ENCODE peak calls at places on chromosome 19, in eight cellular contexts. K is lower lobe of right lung; L is transverse colon; X is heart right ventricle; D is CD8-positive, alpha-beta memory T cell; C is endodermal cell; B is fibroblast of mammary gland; W is bronchial epithelial cell. O is an unnamed sample.

GRCh38 chr19:33715462-33715861 is 81.2 kb upstream of the KCTD15 start:
- DNase-seq in K (no peak), L (no peak), X (no peak), D (no peak), C (peak), B (no peak), W (no peak), O (no peak)

GRCh38 chr19:38727306-38727867 is 16.9 kb downstream of the CAPN12 start:
- DNase-seq in K (no peak), L (no peak), X (no peak), D (no peak), C (no peak), B (no peak), W (no peak), O (no peak)

GRCh38 chr19:6238643-6239281 is 41.0 kb downstream of the MLLT1 start:
- DNase-seq in K (peak), L (no peak), X (peak), D (no peak), C (no peak), B (peak), W (peak), O (peak)

GRCh38 chr19:5800361-5801270 is 4.3 kb upstream of the NRTN start:
- DNase-seq in K (no peak), L (no peak), X (no peak), D (no peak), C (no peak), B (no peak), W (no peak), O (no peak)

GRCh38 chr19:44585371-44586141 is 27.8 kb upstream of the IGSF23 start:
- DNase-seq in K (no peak), L (no peak), X (no peak), D (no peak), C (no peak), B (peak), W (peak), O (peak)

GRCh38 chr19:42095814-42096230 is 19.9 kb downstream of the ZNF574 start:
- DNase-seq in K (peak), L (no peak), X (no peak), D (no peak), C (peak), B (no peak), W (no peak), O (no peak)

GRCh38 chr19:46350758-46351159 is 3.9 kb downstream of the PPP5C start:
- DNase-seq in K (no peak), L (no peak), X (no peak), D (peak), C (no peak), B (no peak), W (no peak), O (no peak)

GRCh38 chr19:46201413-46202310 is 27.9 kb upstream of the IGFL1 start:
- DNase-seq in K (no peak), L (no peak), X (no peak), D (no peak), C (no peak), B (no peak), W (no peak), O (no peak)

GRCh38 chr19:13926715-13927114 is 11.5 kb downstream of the PODNL1 start:
- DNase-seq in K (no peak), L (no peak), X (peak), D (no peak), C (no peak), B (no peak), W (no peak), O (no peak)

GRCh38 chr19:54916822-54917221 is 10.9 kb downstream of the NCR1 start:
- DNase-seq in K (no peak), L (no peak), X (no peak), D (no peak), C (no peak), B (no peak), W (no peak), O (no peak)

GRCh38 chr19:30366282-30366681 is 5.9 kb upstream of the ZNF536 start:
- DNase-seq in K (no peak), L (no peak), X (no peak), D (no peak), C (no peak), B (no peak), W (no peak), O (no peak)

GRCh38 chr19:30365121-30365800 is 6.9 kb upstream of the ZNF536 start:
- DNase-seq in K (no peak), L (no peak), X (no peak), D (no peak), C (no peak), B (no peak), W (no peak), O (no peak)

GRCh38 chr19:30369833-30370232 is 2.4 kb upstream of the ZNF536 start:
- DNase-seq in K (no peak), L (no peak), X (no peak), D (no peak), C (no peak), B (no peak), W (no peak), O (no peak)

GRCh38 chr19:30367001-30367400 is 5.2 kb upstream of the ZNF536 start:
- DNase-seq in K (no peak), L (no peak), X (no peak), D (no peak), C (no peak), B (no peak), W (no peak), O (no peak)

GRCh38 chr19:30367421-30367820 is 4.8 kb upstream of the ZNF536 start:
- DNase-seq in K (no peak), L (no peak), X (no peak), D (no peak), C (no peak), B (no peak), W (no peak), O (no peak)
- H3K4me3 ChIP-seq in K (no peak), L (no peak), X (no peak), D (no peak), C (no peak), B (no peak), W (no peak), O (no peak)

DNA sequence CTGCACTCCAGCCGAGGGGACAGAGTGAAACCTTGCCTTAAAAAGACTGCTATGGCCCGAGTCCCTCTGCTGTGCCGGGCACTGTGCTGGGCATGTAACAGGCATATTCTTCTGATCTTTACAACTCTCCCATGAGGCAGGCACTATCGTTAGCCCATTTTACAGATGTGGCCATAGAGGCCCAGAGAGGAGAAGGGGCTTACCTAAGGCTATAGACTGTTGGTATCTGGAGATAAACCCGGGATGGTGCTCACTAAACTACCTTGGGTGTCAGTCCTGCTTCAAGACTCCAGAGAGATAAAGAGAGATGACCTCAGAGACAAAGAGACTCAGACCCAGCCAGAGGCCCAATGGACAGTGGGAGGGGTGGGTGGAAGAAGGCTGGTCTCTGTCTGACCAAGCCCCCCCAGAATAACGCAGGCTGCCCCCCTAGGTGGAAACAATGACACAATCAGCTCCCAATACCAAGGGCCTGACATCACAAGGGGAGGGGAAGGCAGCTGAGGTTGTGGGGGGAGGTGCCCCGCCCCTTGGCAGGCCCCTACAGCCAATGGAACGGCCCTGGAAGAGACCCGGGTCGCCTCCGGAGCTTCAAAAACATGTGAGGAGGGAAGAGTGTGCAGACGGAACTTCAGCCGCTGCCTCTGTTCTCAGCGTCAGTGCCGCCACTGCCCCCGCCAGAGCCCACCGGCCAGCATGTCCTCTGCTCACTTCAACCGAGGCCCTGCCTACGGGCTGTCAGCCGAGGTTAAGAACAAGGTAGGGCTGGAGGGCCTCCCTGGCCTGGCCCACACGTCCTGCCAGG is at the start of gene CNN1:
- DNase-seq in K (no peak), L (peak), X (peak), D (no peak), C (peak), B (peak), W (no peak), O (peak)
- H3K4me3 ChIP-seq in K (peak), L (peak), X (peak), D (no peak), C (peak), B (no peak), W (no peak), O (no peak)

GRCh38 chr19:3335431-3336350 is 30.7 kb upstream of the NFIC start:
- DNase-seq in K (no peak), L (peak), X (peak), D (no peak), C (no peak), B (peak), W (no peak), O (peak)
- H3K4me3 ChIP-seq in K (no peak), L (no peak), X (no peak), D (no peak), C (no peak), B (no peak), W (no peak), O (no peak)

DNA sequence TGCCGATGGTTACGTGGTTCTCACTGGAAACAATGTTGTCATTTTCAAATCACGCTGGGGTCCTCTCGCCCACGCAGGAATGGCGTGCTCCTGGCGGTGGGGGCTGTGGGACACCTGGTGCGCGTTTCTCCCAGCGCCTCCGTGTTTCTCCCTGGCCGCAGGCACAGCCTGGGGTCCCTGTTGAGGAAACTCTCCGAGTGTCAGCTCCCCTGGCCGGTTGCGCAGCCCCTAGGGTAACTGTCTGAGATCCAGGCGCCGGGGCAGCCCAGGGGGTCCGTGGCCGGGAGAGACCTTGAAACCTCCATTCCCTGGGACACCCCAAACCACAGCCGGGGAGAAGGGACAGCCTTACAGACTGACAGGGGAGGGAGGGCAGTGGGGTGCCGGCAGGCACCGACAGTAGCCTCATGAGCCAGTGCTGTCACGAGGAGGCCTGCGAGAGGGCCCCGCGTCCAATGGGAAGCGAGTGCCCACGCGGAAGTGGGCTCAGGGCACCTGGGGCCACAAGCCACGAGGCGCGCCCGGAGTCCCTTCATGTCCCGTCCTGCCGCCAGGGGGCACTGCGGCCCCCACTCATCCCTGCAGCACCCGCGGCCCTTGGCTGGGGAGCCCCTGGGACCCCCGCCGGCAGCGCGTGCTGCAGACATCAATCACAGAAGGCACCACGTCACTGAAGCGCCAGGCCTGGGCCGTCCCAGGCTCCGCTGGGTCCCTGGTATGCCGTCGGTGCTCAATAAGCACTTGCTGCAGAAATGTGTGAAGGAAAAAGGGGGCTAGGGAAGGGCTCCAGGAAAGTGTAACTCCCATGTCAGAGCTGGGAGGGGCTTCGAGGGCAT is 9.5 kb downstream of the ADAMTSL5 start:
- DNase-seq in K (peak), L (peak), X (no peak), D (peak), C (peak), B (peak), W (no peak), O (no peak)
- H3K4me3 ChIP-seq in K (peak), L (no peak), X (no peak), D (no peak), C (no peak), B (no peak), W (peak), O (no peak)

GRCh38 chr19:18685597-18686164 is 2.2 kb downstream of the CRTC1 start:
- DNase-seq in K (no peak), L (no peak), X (no peak), D (no peak), C (no peak), B (peak), W (no peak), O (no peak)

GRCh38 chr19:18682807-18683108 is 722 bp upstream of the CRTC1 start:
- DNase-seq in K (no peak), L (no peak), X (no peak), D (no peak), C (no peak), B (no peak), W (no peak), O (no peak)

GRCh38 chr19:18683109-18683954 is at the start of gene CRTC1:
- DNase-seq in K (peak), L (peak), X (peak), D (peak), C (peak), B (peak), W (peak), O (peak)

GRCh38 chr19:18683955-18684641 is 618 bp downstream of the CRTC1 start:
- DNase-seq in K (no peak), L (no peak), X (no peak), D (no peak), C (peak), B (no peak), W (no peak), O (no peak)

DNA sequence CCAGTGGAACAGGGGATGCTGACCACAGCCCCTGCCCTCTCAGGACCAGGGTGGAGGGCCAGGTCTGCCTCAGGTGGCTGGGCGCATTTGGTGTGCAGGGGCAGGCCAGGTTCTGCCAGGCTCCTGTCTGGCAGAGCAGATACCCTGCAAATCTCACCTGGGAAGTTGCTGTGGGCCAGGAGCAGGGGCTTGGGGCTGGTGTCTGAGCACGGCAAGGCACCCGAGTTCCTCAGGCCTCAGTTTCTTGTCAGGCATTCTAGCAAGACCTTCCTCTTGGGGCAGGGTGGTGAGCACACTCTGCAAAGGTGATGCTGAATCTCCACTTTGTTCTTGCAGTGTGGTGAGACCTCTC is 1.1 kb downstream of the CRTC1 start:
- DNase-seq in K (no peak), L (no peak), X (no peak), D (no peak), C (peak), B (no peak), W (no peak), O (no peak)
- H3K4me3 ChIP-seq in K (peak), L (no peak), X (no peak), D (peak), C (peak), B (no peak), W (no peak), O (no peak)

GRCh38 chr19:40339018-40339728 is 9.0 kb downstream of the C19orf47 start:
- DNase-seq in K (no peak), L (no peak), X (no peak), D (no peak), C (no peak), B (no peak), W (no peak), O (no peak)

GRCh38 chr19:40337594-40337993 is 10.6 kb downstream of the C19orf47 start:
- DNase-seq in K (no peak), L (no peak), X (no peak), D (no peak), C (no peak), B (no peak), W (no peak), O (no peak)

GRCh38 chr19:40335101-40335500 is 13.1 kb downstream of the C19orf47 start:
- DNase-seq in K (no peak), L (no peak), X (no peak), D (no peak), C (no peak), B (no peak), W (no peak), O (no peak)

GRCh38 chr19:40337107-40337506 is 11.1 kb downstream of the C19orf47 start:
- DNase-seq in K (no peak), L (no peak), X (no peak), D (no peak), C (no peak), B (no peak), W (no peak), O (no peak)

DNA sequence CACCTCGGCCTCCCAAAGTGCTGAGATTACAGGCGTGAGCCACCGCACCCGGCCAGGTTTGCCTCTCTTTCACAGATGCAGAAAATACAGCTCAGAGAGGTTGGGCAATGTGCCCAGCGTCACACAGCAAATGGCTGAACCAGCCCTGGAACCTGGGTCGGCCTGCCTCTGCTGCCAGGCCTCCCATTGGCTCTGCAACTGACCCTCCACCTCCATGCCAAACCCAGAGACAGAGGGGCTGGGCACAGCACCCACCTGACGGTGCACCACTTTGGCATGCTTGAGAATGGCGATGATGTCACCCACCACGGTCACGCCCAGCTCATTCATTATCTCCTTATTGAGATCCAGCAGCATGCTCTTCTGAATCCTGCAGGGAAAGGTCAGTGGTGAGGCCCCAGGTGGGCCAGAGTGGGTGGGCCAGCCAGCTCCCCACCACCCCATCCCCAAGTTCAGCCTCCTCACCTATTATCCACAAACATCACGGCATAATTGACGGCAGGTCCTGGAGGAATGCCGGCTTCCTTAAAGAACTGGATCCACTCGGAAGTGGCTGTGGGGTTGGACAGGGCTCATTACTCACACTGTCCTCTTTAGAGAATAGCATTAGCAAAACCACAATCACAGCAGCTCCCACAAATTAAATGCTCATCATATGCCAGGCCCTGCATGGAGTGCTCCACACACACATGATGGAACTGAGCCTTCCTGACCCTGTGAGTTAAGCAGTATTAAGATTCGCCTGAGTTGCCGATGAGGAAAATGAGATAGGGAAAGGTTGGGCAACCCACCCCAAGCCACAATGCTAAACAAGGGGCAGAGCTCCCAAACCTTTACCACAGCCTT is 12.1 kb downstream of the C19orf47 start:
- DNase-seq in K (no peak), L (no peak), X (no peak), D (no peak), C (no peak), B (no peak), W (no peak), O (peak)
- H3K4me3 ChIP-seq in K (no peak), L (no peak), X (no peak), D (no peak), C (no peak), B (no peak), W (no peak), O (no peak)

GRCh38 chr19:12521996-12522395 is 29.3 kb downstream of the ZNF564 start:
- DNase-seq in K (no peak), L (no peak), X (no peak), D (no peak), C (peak), B (no peak), W (no peak), O (no peak)
- H3K4me3 ChIP-seq in K (no peak), L (no peak), X (no peak), D (no peak), C (peak), B (no peak), W (no peak), O (no peak)

DNA sequence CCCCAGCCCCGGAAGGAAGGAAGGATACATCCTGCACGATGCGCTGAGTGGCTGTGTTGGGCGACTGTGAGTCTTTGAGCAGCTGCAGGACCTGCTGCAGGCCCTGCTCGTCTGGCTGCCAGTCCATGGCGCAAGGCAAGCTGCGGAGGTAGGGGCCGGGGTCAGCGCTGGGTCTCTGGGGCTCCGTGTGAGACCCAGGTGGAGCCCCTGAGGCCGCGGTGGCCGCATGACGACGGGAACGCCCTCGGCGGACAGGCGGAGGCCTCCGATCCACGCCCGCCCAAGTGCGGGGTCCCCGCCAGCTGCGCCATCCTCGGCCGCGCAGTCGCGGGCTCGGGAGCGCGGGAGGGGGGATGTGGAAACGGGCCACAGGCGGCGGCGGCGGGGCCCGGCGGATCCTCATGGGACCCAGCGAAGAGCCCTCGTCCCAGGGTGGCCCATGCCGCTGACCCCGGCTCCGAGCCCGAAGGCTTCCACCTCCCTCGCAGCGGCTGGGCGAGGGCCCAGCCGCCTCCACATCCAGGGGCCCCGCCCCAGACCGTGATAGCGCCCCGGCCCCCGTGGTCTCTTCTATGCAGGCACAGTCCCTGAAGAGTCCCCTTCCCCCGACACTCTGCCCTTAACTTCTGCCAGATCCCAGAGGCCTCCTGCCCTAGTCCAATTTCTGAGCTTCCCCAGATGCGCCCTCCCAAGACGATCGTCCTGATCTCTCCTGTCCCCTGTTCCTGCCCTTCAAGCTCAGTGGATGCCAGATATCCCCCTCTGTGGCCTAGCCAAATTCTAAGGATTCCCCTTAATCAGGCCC is 2.7 kb downstream of the TNPO2 start:
- DNase-seq in K (no peak), L (peak), X (no peak), D (no peak), C (peak), B (no peak), W (no peak), O (peak)
- H3K4me3 ChIP-seq in K (peak), L (peak), X (peak), D (peak), C (peak), B (peak), W (peak), O (peak)

GRCh38 chr19:2949939-2950285 is 5.1 kb upstream of the ZNF77 start:
- DNase-seq in K (no peak), L (no peak), X (peak), D (peak), C (no peak), B (no peak), W (peak), O (peak)

GRCh38 chr19:2942928-2943640 is 1.7 kb downstream of the ZNF77 start:
- DNase-seq in K (no peak), L (no peak), X (no peak), D (no peak), C (no peak), B (no peak), W (no peak), O (no peak)

GRCh38 chr19:2944775-2945574 is at the start of gene ZNF77:
- DNase-seq in K (peak), L (peak), X (peak), D (peak), C (peak), B (peak), W (peak), O (peak)

GRCh38 chr19:2944403-2944774 is 382 bp downstream of the ZNF77 start:
- DNase-seq in K (no peak), L (no peak), X (no peak), D (no peak), C (no peak), B (no peak), W (no peak), O (no peak)

GRCh38 chr19:2945575-2946184 is 909 bp upstream of the ZNF77 start:
- DNase-seq in K (no peak), L (no peak), X (no peak), D (no peak), C (no peak), B (no peak), W (no peak), O (no peak)
- H3K4me3 ChIP-seq in K (peak), L (peak), X (peak), D (peak), C (peak), B (peak), W (peak), O (peak)

O was measured in fibroblast of lung.